ENCODE peak calls at places on chromosomes 3 and 15, in six cellular contexts. M, K, C, I, P and D are unnamed samples.

GRCh38 chr15:62857411-62857853 is 185.1 kb upstream of the TPM1 start:
- DNase-seq in M (no peak), K (no peak), C (no peak), I (peak; percentile 51), P (peak; percentile 49), D (no peak)

GRCh38 chr15:52527898-52528464 is 699 bp downstream of the MYO5A start:
- DNase-seq in M (peak; percentile 57), K (peak; percentile 25), C (peak; percentile 33), I (peak; percentile 27), P (peak; percentile 39), D (peak; percentile 51)

GRCh38 chr3:106457278-106458210 is 588.7 kb upstream of the CBLB start:
- DNase-seq in M (peak; percentile 24), K (peak; percentile 57), C (peak; percentile 90), I (peak; percentile 6), P (peak; percentile 48), D (no peak)

GRCh38 chr3:15527031-15527459 is 5.5 kb upstream of the COLQ start:
- DNase-seq in M (no peak), K (no peak), C (peak; percentile 30), I (peak; percentile 31), P (no peak), D (no peak)

GRCh38 chr3:181727122-181728036 is 15.7 kb downstream of the SOX2 start:
- DNase-seq in M (no peak), K (no peak), C (no peak), I (no peak), P (no peak), D (no peak)

GRCh38 chr3:53242155-53242554 is 13.7 kb downstream of the TKT start:
- DNase-seq in M (no peak), K (no peak), C (no peak), I (peak; percentile 84), P (peak; percentile 66), D (no peak)

GRCh38 chr3:81452406-81452805 is 309.0 kb downstream of the GBE1 start:
- DNase-seq in M (no peak), K (no peak), C (no peak), I (no peak), P (no peak), D (no peak)

GRCh38 chr15:71202712-71203111 is 87.4 kb downstream of the THSD4 start:
- DNase-seq in M (no peak), K (no peak), C (no peak), I (no peak), P (no peak), D (no peak)

GRCh38 chr3:142588708-142589107 is 7.5 kb upstream of the PLS1 start:
- DNase-seq in M (no peak), K (no peak), C (no peak), I (no peak), P (no peak), D (no peak)

GRCh38 chr15:88193415-88193814 is 63.1 kb downstream of the NTRK3 start:
- DNase-seq in M (no peak), K (no peak), C (no peak), I (no peak), P (no peak), D (no peak)

GRCh38 chr3:87771338-87772059 is 287.3 kb downstream of the CGGBP1 start:
- DNase-seq in M (peak; percentile 52), K (no peak), C (peak; percentile 1), I (peak; percentile 35), P (peak; percentile 36), D (peak; percentile 55)

GRCh38 chr15:88249220-88249619 is 7.3 kb downstream of the NTRK3 start:
- DNase-seq in M (no peak), K (no peak), C (no peak), I (no peak), P (no peak), D (no peak)

GRCh38 chr3:165521131-165521871 is 315.9 kb downstream of the BCHE start:
- DNase-seq in M (no peak), K (no peak), C (no peak), I (no peak), P (no peak), D (no peak)

GRCh38 chr3:44468572-44469520 is 8.6 kb downstream of the ZNF445 start:
- DNase-seq in M (no peak), K (no peak), C (peak; percentile 57), I (no peak), P (no peak), D (no peak)

GRCh38 chr15:97504031-97504430 is 456.5 kb upstream of the ARRDC4 start:
- DNase-seq in M (peak; percentile 97), K (no peak), C (peak; percentile 0), I (no peak), P (no peak), D (no peak)

GRCh38 chr3:3666664-3667063 is 132.6 kb upstream of the LRRN1 start:
- DNase-seq in M (no peak), K (no peak), C (no peak), I (no peak), P (no peak), D (no peak)

DNA sequence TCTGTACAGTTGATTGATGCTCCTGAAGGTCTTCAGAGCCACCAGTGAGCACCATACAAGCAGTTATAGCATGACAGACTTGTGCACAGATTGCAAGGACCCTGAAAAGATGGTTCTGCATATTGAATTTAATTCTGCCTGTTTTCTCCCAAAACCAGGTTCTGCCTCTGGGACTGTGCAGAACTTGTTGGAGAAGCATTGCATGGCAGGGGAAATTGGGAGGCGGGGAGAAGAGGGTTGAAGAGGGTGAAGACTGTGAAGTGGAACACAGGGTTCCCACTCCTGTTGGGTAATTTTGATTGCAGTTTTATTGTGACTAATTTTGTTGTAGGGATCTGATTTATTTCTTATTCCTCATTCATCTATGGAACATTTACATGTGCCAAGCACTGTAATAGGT is 10.3 kb downstream of the ZNF80 start:
- DNase-seq in M (no peak), K (no peak), C (no peak), I (no peak), P (no peak), D (no peak)
- H3K4me1 ChIP-seq in M (peaks cover 12% of the 10 kb centered on the region), K (no peaks in the 10 kb centered on the region), C (no peaks in the 10 kb centered on the region), I (no peaks in the 10 kb centered on the region), P (no peaks in the 10 kb centered on the region), D (peaks cover 82% of the 10 kb centered on the region)

GRCh38 chr3:13424865-13425605 is 4.9 kb upstream of the NUP210 start:
- DNase-seq in M (no peak), K (no peak), C (no peak), I (no peak), P (no peak), D (no peak)
- H3K27ac ChIP-seq in M (no peak overlapping the region), K (no peak overlapping the region), C (no peak overlapping the region), I (no peak overlapping the region), P (no peak overlapping the region), D (no peak overlapping the region)

DNA sequence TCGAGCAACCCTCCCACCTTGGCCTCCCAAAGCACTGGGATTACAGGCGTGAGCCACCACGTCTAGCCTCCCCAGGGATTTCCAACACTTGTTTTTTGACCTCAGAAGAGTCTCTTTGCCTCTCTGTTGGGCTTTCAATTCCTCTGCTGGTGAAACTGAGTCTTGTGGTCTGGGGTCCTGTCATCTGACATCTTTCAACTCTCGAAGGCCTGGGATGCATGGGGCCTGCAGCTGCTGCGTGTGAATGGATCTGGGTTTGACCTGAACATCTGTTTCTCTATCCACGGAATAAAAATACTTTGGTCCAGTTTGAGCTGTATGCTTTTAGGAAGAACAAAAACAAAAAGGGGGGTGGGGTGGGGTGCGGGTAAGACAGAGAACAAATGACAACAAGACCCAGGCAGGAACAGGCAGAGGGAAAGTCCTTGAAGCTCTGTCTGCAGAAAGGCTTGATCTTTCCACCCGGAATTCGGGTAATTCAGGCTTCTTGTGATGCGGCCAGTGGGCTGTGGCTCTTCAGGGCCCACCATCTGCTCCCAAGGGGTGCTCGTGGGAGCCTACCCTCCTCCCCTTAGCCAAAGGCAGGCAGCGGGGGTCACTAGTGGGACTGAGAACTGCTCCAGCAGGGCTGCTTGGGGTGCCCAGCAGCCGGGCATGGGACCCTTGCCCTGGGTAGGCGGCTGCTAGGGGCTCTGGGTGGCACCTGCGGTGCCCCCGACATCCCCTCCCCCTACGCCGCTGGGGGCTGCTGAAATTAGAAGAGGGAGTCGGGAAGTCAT is 71.5 kb downstream of the SLC12A8 start:
- DNase-seq in M (no peak), K (no peak), C (no peak), I (no peak), P (no peak), D (no peak)
- H3K4me1 ChIP-seq in M (peaks cover 12% of the 10 kb centered on the region), K (peaks cover 29% of the 10 kb centered on the region), C (peaks cover 34% of the 10 kb centered on the region), I (peaks cover 11% of the 10 kb centered on the region), P (peaks cover 31% of the 10 kb centered on the region), D (peaks cover 16% of the 10 kb centered on the region)

DNA sequence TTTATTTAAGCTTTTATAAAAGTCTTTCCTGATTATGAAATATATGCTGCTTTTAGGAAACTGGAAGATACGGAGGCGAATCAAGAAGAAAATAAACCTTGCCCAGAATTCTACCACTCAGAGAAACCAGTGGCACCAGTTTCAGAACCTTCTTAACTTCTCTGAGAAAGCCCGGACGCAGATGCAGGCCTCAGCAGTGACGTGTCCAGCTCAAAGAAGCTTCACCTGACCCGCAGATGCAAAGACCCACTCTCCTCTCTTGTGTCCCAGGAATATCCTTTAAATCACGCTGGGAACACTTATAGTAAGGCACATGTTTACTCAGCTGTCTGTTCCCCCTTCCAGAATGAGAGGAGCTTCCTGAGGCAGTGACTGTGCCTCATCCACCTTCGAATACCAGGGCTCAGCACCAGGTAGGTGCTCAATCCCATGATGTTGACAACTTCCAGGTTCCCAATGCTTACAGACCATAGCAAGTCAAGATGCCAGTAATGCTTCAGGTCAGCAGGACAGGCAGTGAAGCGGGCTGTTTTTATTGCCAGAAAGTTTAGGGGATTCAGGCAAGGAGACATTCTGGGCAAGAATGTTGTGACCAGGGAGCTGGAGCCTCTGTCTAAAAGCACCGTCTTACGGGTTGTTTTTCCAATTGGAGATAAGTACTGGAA is 39.9 kb upstream of the LDHAL6B start:
- DNase-seq in M (peak; percentile 30), K (no peak), C (no peak), I (peak; percentile 10), P (no peak), D (no peak)
- H3K27ac ChIP-seq in M (no peak overlapping the region), K (no peak overlapping the region), C (peak overlapping the region; percentile 21), I (peak overlapping the region; percentile 40), P (peak overlapping the region; percentile 57), D (no peak overlapping the region)

GRCh38 chr3:61807865-61808276 is 246.5 kb downstream of the PTPRG start:
- DNase-seq in M (no peak), K (no peak), C (peak; percentile 60), I (peak; percentile 19), P (no peak), D (no peak)
- H3K4me1 ChIP-seq in M (no peaks in the 10 kb centered on the region), K (peaks cover 73% of the 10 kb centered on the region), C (peaks cover 9% of the 10 kb centered on the region), I (peaks cover 25% of the 10 kb centered on the region), P (peaks cover 12% of the 10 kb centered on the region), D (no peaks in the 10 kb centered on the region)

DNA sequence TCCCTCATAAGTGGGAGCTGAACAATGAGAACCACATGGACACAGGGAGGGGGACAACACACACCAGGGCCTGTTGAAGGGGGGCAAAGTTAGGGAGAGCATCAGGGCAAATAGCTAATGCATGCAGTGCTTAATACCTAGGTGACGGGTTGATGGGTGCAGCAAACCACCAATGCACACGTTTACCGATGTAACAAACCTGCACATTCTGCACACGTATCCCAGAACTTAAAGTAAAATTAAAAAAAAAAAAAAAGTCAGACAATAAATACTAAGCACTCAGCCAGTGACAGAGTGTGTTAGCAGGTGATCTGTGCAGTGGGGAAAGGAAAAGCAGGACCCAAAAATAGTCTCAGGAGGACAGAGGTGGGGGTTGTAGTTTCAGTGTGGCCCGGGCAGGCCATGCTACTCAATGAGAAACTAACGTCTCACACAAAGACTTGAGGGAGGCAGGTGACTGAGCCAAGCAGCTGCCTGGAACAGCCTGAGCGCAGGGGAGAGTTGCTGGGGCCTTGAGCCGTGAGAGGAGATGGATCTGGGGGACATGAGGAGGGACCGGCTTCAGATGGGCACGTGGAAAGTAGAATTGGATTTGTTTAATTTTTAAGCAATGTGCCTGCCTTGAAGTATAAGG is 18.4 kb downstream of the ANKDD1A start:
- DNase-seq in M (no peak), K (no peak), C (no peak), I (no peak), P (no peak), D (no peak)
- H3K27ac ChIP-seq in M (no peak overlapping the region), K (no peak overlapping the region), C (no peak overlapping the region), I (no peak overlapping the region), P (no peak overlapping the region), D (no peak overlapping the region)